ENCODE peak calls at places on chromosome 15, in five cellular contexts. V is H1, H is HCT116, E is HepG2, W is Panc1. F is an unnamed sample.

GRCh38 chr15:98154863-98155262 is 194.4 kb downstream of the ARRDC4 start:
- DNase-seq in V (no peak), H (no peak), E (no peak), W (no peak), F (no peak)

GRCh38 chr15:98003528-98003927 is 43.0 kb downstream of the ARRDC4 start:
- DNase-seq in V (no peak), H (no peak), E (no peak), W (no peak), F (no peak)

GRCh38 chr15:89057506-89058133 is 30.6 kb upstream of the ABHD2 start:
- DNase-seq in V (peak; percentile 99), H (peak; percentile 45), E (peak; percentile 62), W (peak; percentile 62), F (peak; percentile 88)

GRCh38 chr15:61227269-61228024 is 1.7 kb downstream of the RORA start:
- DNase-seq in V (no peak), H (no peak), E (no peak), W (no peak), F (peak; percentile 76)

GRCh38 chr15:76951161-76951714 is 19.7 kb downstream of the RCN2 start:
- DNase-seq in V (no peak), H (no peak), E (no peak), W (no peak), F (no peak)

GRCh38 chr15:30877070-30877469 is 26.6 kb upstream of the FAN1 start:
- DNase-seq in V (no peak), H (no peak), E (no peak), W (no peak), F (no peak)

GRCh38 chr15:83016906-83017305 is 5.5 kb upstream of the C15orf40 start:
- DNase-seq in V (no peak), H (no peak), E (no peak), W (no peak), F (no peak)

GRCh38 chr15:60212536-60212935 is 185.2 kb downstream of the ANXA2 start:
- DNase-seq in V (no peak), H (no peak), E (peak; percentile 7), W (no peak), F (no peak)

GRCh38 chr15:91787198-91787597 is 66.3 kb upstream of the SLCO3A1 start:
- DNase-seq in V (no peak), H (no peak), E (no peak), W (no peak), F (no peak)

GRCh38 chr15:88613074-88613944 is 7.8 kb upstream of the AEN start:
- DNase-seq in V (peak; percentile 85), H (no peak), E (no peak), W (no peak), F (no peak)

GRCh38 chr15:44243146-44243545 is 45.4 kb upstream of the GOLM2 start:
- DNase-seq in V (no peak), H (no peak), E (no peak), W (no peak), F (peak; percentile 48)

GRCh38 chr15:86183765-86184491 is 104.3 kb downstream of the AGBL1 start:
- DNase-seq in V (no peak), H (no peak), E (no peak), W (no peak), F (no peak)

GRCh38 chr15:34209421-34210282 is at the start of gene KATNBL1:
- DNase-seq in V (peak; percentile 99), H (peak; percentile 90), E (peak; percentile 88), W (peak; percentile 82), F (peak; percentile 97)

GRCh38 chr15:60035344-60035743 is 31.2 kb downstream of the FOXB1 start:
- DNase-seq in V (no peak), H (no peak), E (no peak), W (peak; percentile 46), F (no peak)

GRCh38 chr15:82646250-82647044 is 716 bp downstream of the CPEB1 start:
- DNase-seq in V (peak; percentile 76), H (no peak), E (no peak), W (no peak), F (no peak)

GRCh38 chr15:29291067-29291466 is 21.4 kb upstream of the NSMCE3 start:
- DNase-seq in V (no peak), H (no peak), E (no peak), W (no peak), F (no peak)

GRCh38 chr15:58453931-58454793 is 22.4 kb downstream of the LIPC start:
- DNase-seq in V (no peak), H (no peak), E (no peak), W (no peak), F (no peak)

GRCh38 chr15:95944193-95944592 is 386.3 kb upstream of the NR2F2 start:
- DNase-seq in V (no peak), H (no peak), E (peak; percentile 17), W (no peak), F (no peak)

GRCh38 chr15:58369956-58370355 is 61.8 kb upstream of the LIPC start:
- DNase-seq in V (no peak), H (no peak), E (no peak), W (no peak), F (no peak)

GRCh38 chr15:100763764-100764750 is 115.6 kb upstream of the ALDH1A3 start:
- DNase-seq in V (no peak), H (no peak), E (no peak), W (no peak), F (peak; percentile 8)

GRCh38 chr15:69304176-69304533 is 5.4 kb downstream of the PAQR5 start:
- DNase-seq in V (no peak), H (peak; percentile 35), E (peak; percentile 25), W (peak; percentile 35), F (no peak)
- TF ChIP-seq SIN3A in V (no peak), H (no peak), E (no peak), W (no peak), F (no peak)

GRCh38 chr15:79432345-79433311 is 492 bp downstream of the MINAR1 start:
- DNase-seq in V (peak; percentile 79), H (no peak), E (no peak), W (no peak), F (peak; percentile 79)
- TF ChIP-seq SIN3A in V (peak; percentile 34), H (no peak), E (no peak), W (no peak), F (no peak)

GRCh38 chr15:38668433-38669159 is 104.0 kb upstream of the RASGRP1 start:
- DNase-seq in V (no peak), H (no peak), E (no peak), W (no peak), F (no peak)
- TF ChIP-seq SIN3A in V (no peak), H (no peak), E (no peak), W (no peak), F (no peak)

DNA sequence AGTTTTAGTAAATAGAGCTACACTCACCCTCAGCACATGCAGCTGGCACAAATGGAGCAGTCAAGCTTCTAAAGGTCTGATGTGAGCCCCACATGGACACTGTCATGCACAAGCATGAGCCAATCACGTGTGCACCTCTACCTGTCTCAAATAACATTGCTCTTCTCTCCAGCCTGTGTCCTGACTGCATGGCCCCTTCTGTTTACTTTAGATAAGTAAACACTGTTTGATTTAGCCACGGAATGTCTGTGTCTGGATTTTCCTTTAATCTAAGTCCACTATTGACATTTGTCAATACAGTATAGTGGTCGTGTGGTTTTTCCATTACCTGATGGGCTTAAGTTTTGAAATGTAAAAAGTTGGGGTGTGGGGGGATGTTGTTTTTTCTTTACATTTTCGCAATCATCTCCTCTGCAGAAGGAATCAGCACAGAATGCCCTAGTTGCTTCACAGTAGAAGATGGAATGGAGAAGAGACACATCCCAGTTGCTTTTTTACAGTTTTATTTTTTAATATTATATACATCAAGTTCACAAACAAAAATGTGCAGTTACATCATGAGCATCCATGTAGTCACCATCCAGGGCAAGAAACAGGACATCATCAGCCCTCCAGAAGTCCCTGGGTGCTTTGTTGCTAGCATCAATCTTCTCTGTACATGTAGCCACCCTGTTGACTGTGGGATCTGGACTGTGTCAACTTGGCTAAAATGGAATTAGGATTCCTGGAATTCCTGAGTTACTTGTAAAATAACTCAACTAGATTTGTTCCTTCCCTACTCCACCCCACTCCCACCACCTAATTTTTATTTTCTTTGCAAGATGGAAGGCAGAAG is 146.1 kb downstream of the UACA start:
- DNase-seq in V (no peak), H (no peak), E (peak; percentile 98), W (no peak), F (no peak)
- TF ChIP-seq SIN3A in V (no peak), H (no peak), E (no peak), W (no peak), F (no peak)

GRCh38 chr15:99264125-99264524 is 12.8 kb downstream of the LRRC28 start:
- DNase-seq in V (no peak), H (no peak), E (no peak), W (no peak), F (no peak)

GRCh38 chr15:99265541-99266070 is 14.3 kb downstream of the LRRC28 start:
- DNase-seq in V (no peak), H (no peak), E (no peak), W (no peak), F (no peak)

GRCh38 chr15:99267957-99268356 is 16.7 kb downstream of the LRRC28 start:
- DNase-seq in V (no peak), H (no peak), E (no peak), W (no peak), F (no peak)

DNA sequence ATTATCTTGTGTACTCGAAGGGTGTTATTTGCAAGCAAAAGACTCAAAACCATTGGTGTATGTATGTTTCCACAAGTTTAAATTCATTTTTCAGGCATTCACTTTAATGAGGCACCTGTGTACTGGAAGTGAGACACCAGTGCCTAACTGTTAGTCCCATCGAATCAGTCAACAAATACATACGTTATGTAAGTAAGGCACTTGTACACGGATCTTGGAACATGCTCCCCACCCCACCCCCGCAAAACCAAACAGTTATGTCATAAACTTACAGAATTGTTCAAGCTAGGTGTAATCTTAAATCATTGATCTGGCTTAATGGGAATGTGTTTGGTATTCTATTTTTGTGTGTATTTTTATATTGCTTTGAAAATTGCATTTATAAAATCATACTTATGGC is 17.1 kb downstream of the LRRC28 start:
- DNase-seq in V (no peak), H (no peak), E (peak; percentile 24), W (no peak), F (no peak)
- TF ChIP-seq SIN3A in V (no peak), H (no peak), E (no peak), W (no peak), F (no peak)